ENCODE peak calls at places on chromosomes 2 and 18, in nine cellular contexts. O is colonic mucosa, K is vagina, B is Peyer's patch, R is K562, Y is SJSA1, Z is right lobe of liver, L is heart left ventricle, G is breast epithelium. E is an unnamed sample.
A peak's percentile ranks its signal among the peaks of the same experiment; 100 is the strongest.

GRCh38 chr2:86238354-86238753 is 39.1 kb downstream of the MRPL35 start:
- DNase-seq in O (no peak), K (no peak), B (peak; percentile 74), R (no peak), Y (no peak), Z (no peak), L (no peak), G (no peak), E (no peak)

GRCh38 chr2:158650646-158651357 is 144.3 kb upstream of the DAPL1 start:
- DNase-seq in O (no peak), K (no peak), B (no peak), R (no peak), Y (no peak), Z (no peak), L (no peak), G (no peak), E (no peak)

GRCh38 chr2:121387591-121388325 is 102.8 kb upstream of the TFCP2L1 start:
- DNase-seq in O (no peak), K (no peak), B (no peak), R (no peak), Y (no peak), Z (no peak), L (no peak), G (no peak), E (no peak)

GRCh38 chr2:8535398-8535755 is 146.5 kb upstream of the ID2 start:
- DNase-seq in O (no peak), K (no peak), B (no peak), R (no peak), Y (no peak), Z (no peak), L (no peak), G (no peak), E (no peak)

GRCh38 chr2:68059769-68060525 is 2.9 kb downstream of the C1D start:
- DNase-seq in O (no peak), K (no peak), B (no peak), R (no peak), Y (no peak), Z (no peak), L (no peak), G (no peak), E (no peak)

GRCh38 chr18:56431551-56431950 is 206.8 kb downstream of the TXNL1 start:
- DNase-seq in O (no peak), K (no peak), B (no peak), R (no peak), Y (no peak), Z (no peak), L (no peak), G (no peak), E (no peak)

GRCh38 chr2:173001664-173002604 is 73.7 kb upstream of the MAP3K20 start:
- DNase-seq in O (no peak), K (no peak), B (no peak), R (no peak), Y (no peak), Z (no peak), L (no peak), G (peak; percentile 59), E (no peak)

GRCh38 chr18:2411381-2411977 is 159.8 kb downstream of the METTL4 start:
- DNase-seq in O (no peak), K (no peak), B (no peak), R (no peak), Y (no peak), Z (no peak), L (no peak), G (no peak), E (no peak)

GRCh38 chr18:71849407-71849806 is 694.7 kb downstream of the CBLN2 start:
- DNase-seq in O (no peak), K (no peak), B (no peak), R (no peak), Y (no peak), Z (no peak), L (no peak), G (no peak), E (no peak)

GRCh38 chr2:113098061-113098460 is 29.3 kb upstream of the IL1RN start:
- DNase-seq in O (no peak), K (no peak), B (no peak), R (no peak), Y (no peak), Z (no peak), L (no peak), G (no peak), E (no peak)

GRCh38 chr2:200408428-200409311 is 101.2 kb downstream of the KCTD18 start:
- DNase-seq in O (peak; percentile 33), K (no peak), B (peak; percentile 66), R (peak; percentile 18), Y (peak; percentile 72), Z (no peak), L (no peak), G (no peak), E (no peak)

GRCh38 chr18:12423820-12424219 is 16.1 kb downstream of the PRELID3A start:
- DNase-seq in O (no peak), K (no peak), B (no peak), R (no peak), Y (no peak), Z (no peak), L (no peak), G (no peak), E (no peak)

GRCh38 chr18:40133253-40133652 is 1821.8 kb upstream of the PIK3C3 start:
- DNase-seq in O (no peak), K (no peak), B (no peak), R (no peak), Y (no peak), Z (no peak), L (no peak), G (no peak), E (no peak)

GRCh38 chr2:168583064-168583709 is 127.1 kb downstream of the CERS6 start:
- DNase-seq in O (no peak), K (no peak), B (no peak), R (no peak), Y (peak; percentile 76), Z (no peak), L (no peak), G (no peak), E (no peak)

GRCh38 chr2:134169788-134170187 is 84.1 kb upstream of the MGAT5 start:
- DNase-seq in O (no peak), K (no peak), B (no peak), R (no peak), Y (no peak), Z (no peak), L (no peak), G (no peak), E (no peak)

GRCh38 chr2:68948695-68949094 is 4.0 kb downstream of the GKN2 start:
- DNase-seq in O (no peak), K (no peak), B (no peak), R (no peak), Y (no peak), Z (no peak), L (no peak), G (no peak), E (no peak)

GRCh38 chr2:138335036-138335435 is 166.5 kb upstream of the SPOPL start:
- DNase-seq in O (no peak), K (no peak), B (no peak), R (no peak), Y (no peak), Z (no peak), L (no peak), G (no peak), E (no peak)

GRCh38 chr2:237901932-237902846 is 42.8 kb downstream of the RAMP1 start:
- DNase-seq in O (no peak), K (no peak), B (peak; percentile 42), R (no peak), Y (no peak), Z (no peak), L (no peak), G (no peak), E (peak; percentile 78)

GRCh38 chr2:10223932-10224720 is 78.6 kb upstream of the HPCAL1 start:
- DNase-seq in O (no peak), K (no peak), B (no peak), R (no peak), Y (no peak), Z (no peak), L (peak; percentile 33), G (no peak), E (peak; percentile 69)

GRCh38 chr2:25338401-25338800 is 3.3 kb downstream of the DNMT3A start:
- DNase-seq in O (no peak), K (no peak), B (no peak), R (no peak), Y (no peak), Z (no peak), L (no peak), G (no peak), E (peak; percentile 64)

GRCh38 chr2:25340340-25340886 is 1.3 kb downstream of the DNMT3A start:
- DNase-seq in O (peak; percentile 64), K (no peak), B (no peak), R (peak; percentile 65), Y (no peak), Z (no peak), L (no peak), G (no peak), E (peak; percentile 89)

GRCh38 chr2:25339121-25339738 is 2.5 kb downstream of the DNMT3A start:
- DNase-seq in O (no peak), K (no peak), B (no peak), R (no peak), Y (no peak), Z (no peak), L (no peak), G (no peak), E (peak; percentile 44)

GRCh38 chr2:25341031-25341727 is 546 bp downstream of the DNMT3A start:
- DNase-seq in O (no peak), K (no peak), B (no peak), R (peak; percentile 66), Y (no peak), Z (no peak), L (no peak), G (no peak), E (peak; percentile 88)

GRCh38 chr2:25339791-25340339 is 1.9 kb downstream of the DNMT3A start:
- DNase-seq in O (peak; percentile 68), K (no peak), B (peak; percentile 67), R (no peak), Y (no peak), Z (peak; percentile 69), L (no peak), G (peak; percentile 42), E (peak; percentile 83)
- H3K4me3 ChIP-seq in O (peak overlapping the region; percentile 67), K (peak overlapping the region; percentile 67), B (peak overlapping the region; percentile 85), R (no peak overlapping the region), Y (no peak overlapping the region), Z (peak overlapping the region; percentile 59), L (peak overlapping the region; percentile 99), G (peak overlapping the region; percentile 81), E (peak overlapping the region; percentile 75)

GRCh38 chr2:38991899-38992298 is 102.2 kb downstream of the ARHGEF33 start:
- DNase-seq in O (no peak), K (no peak), B (no peak), R (no peak), Y (no peak), Z (no peak), L (no peak), G (no peak), E (no peak)
- H3K36me3 ChIP-seq in O (no peaks in the 10 kb centered on the region), K (peaks cover 33% of the 10 kb centered on the region), B (no peaks in the 10 kb centered on the region), R (peaks cover 59% of the 10 kb centered on the region), Y (peaks cover 2% of the 10 kb centered on the region), Z (peaks cover 23% of the 10 kb centered on the region), L (peaks cover 100% of the 10 kb centered on the region), G (no peaks in the 10 kb centered on the region), E (peaks cover 3% of the 10 kb centered on the region)

GRCh38 chr18:79948719-79949411 is 2.6 kb downstream of the SLC66A2 start:
- DNase-seq in O (peak; percentile 19), K (no peak), B (peak; percentile 41), R (no peak), Y (no peak), Z (peak; percentile 56), L (peak; percentile 46), G (no peak), E (no peak)
- H3K4me3 ChIP-seq in O (no peak overlapping the region), K (no peak overlapping the region), B (no peak overlapping the region), R (no peak overlapping the region), Y (no peak overlapping the region), Z (peak overlapping the region; percentile 72), L (peak overlapping the region; percentile 98), G (peak overlapping the region; percentile 97), E (no peak overlapping the region)

GRCh38 chr2:171056307-171056706 is 104.4 kb downstream of the TLK1 start:
- DNase-seq in O (no peak), K (no peak), B (no peak), R (no peak), Y (no peak), Z (no peak), L (no peak), G (no peak), E (no peak)
- H3K36me3 ChIP-seq in O (no peaks in the 10 kb centered on the region), K (peaks cover 10% of the 10 kb centered on the region), B (no peaks in the 10 kb centered on the region), R (peaks cover 85% of the 10 kb centered on the region), Y (peaks cover 58% of the 10 kb centered on the region), Z (peaks cover 22% of the 10 kb centered on the region), L (peaks cover 58% of the 10 kb centered on the region), G (no peaks in the 10 kb centered on the region), E (peaks cover 4% of the 10 kb centered on the region)

E was measured in H7.